ENCODE peak calls at places on chromosomes 4 and X, in eight cellular contexts. D, G, I, A, X, V, L and E are unnamed samples.

GRCh38 chr4:10495651-10496050 is 38.4 kb upstream of the ZNF518B start:
- DNase-seq in D (no peak), G (no peak), I (no peak), A (no peak), X (no peak), V (no peak), L (no peak), E (no peak)

GRCh38 chr4:31998807-31999206 is 1278.6 kb downstream of the PCDH7 start:
- DNase-seq in D (peak), G (no peak), I (no peak), A (no peak), X (no peak), V (no peak), L (no peak), E (no peak)

GRCh38 chr4:32884198-32884597 is 2164.0 kb downstream of the PCDH7 start:
- DNase-seq in D (no peak), G (no peak), I (no peak), A (peak), X (no peak), V (no peak), L (peak), E (peak)

GRCh38 chr4:8376361-8377102 is 64.0 kb downstream of the ACOX3 start:
- DNase-seq in D (no peak), G (no peak), I (peak), A (no peak), X (peak), V (no peak), L (no peak), E (no peak)

GRCh38 chrX:50333308-50333707 is 128.7 kb downstream of the CCNB3 start:
- DNase-seq in D (no peak), G (no peak), I (no peak), A (no peak), X (no peak), V (no peak), L (no peak), E (no peak)

GRCh38 chrX:74493806-74494205 is 72.5 kb downstream of the SLC16A2 start:
- DNase-seq in D (no peak), G (no peak), I (no peak), A (no peak), X (no peak), V (no peak), L (no peak), E (no peak)

GRCh38 chr4:25106363-25107151 is 53.7 kb downstream of the SEPSECS start:
- DNase-seq in D (no peak), G (no peak), I (no peak), A (no peak), X (no peak), V (no peak), L (no peak), E (no peak)

GRCh38 chr4:75831856-75832405 is 70.3 kb downstream of the PPEF2 start:
- DNase-seq in D (peak), G (no peak), I (no peak), A (no peak), X (no peak), V (peak), L (no peak), E (no peak)

GRCh38 chr4:167219090-167219489 is 15.2 kb downstream of the SPOCK3 start:
- DNase-seq in D (no peak), G (no peak), I (no peak), A (no peak), X (no peak), V (no peak), L (no peak), E (no peak)

GRCh38 chrX:24846551-24847170 is 152.9 kb downstream of the POLA1 start:
- DNase-seq in D (no peak), G (no peak), I (no peak), A (peak), X (no peak), V (no peak), L (peak), E (peak)

GRCh38 chr4:4524364-4524763 is 17.5 kb downstream of the STX18 start:
- DNase-seq in D (peak), G (no peak), I (no peak), A (peak), X (no peak), V (no peak), L (no peak), E (no peak)

GRCh38 chrX:11533211-11533651 is 132.5 kb downstream of the ARHGAP6 start:
- DNase-seq in D (peak), G (peak), I (no peak), A (peak), X (peak), V (peak), L (peak), E (peak)

GRCh38 chr4:26120098-26120795 is 200.6 kb upstream of the RBPJ start:
- DNase-seq in D (no peak), G (no peak), I (no peak), A (peak), X (no peak), V (no peak), L (peak), E (peak)

GRCh38 chrX:74540635-74541249 is 73.7 kb downstream of the RLIM start:
- DNase-seq in D (no peak), G (no peak), I (no peak), A (no peak), X (no peak), V (no peak), L (no peak), E (no peak)

GRCh38 chrX:19810809-19811208 is 76.6 kb downstream of the SH3KBP1 start:
- DNase-seq in D (peak), G (no peak), I (no peak), A (peak), X (no peak), V (no peak), L (peak), E (peak)
- H3K4me3 ChIP-seq in D (no peak), G (no peak), I (no peak), A (no peak), X (no peak), V (no peak), L (no peak), E (no peak)

DNA sequence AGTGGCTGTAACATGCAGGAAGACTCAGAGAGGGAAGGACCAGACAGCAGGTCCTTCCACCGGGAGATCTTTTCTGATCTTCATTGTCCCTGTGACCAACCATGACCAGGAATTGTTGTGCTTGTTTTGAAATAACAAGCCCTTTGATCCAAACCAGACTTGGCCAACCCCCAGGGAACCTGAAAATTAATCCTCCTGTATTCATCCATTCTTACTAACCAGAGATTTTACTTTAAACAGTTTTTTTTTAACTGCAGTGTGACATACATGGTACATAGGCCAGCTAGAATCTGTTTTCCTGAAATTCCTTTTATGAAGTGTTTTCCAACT is 4.0 kb downstream of the WFS1 start:
- DNase-seq in D (no peak), G (no peak), I (no peak), A (no peak), X (no peak), V (no peak), L (no peak), E (no peak)
- H3K4me3 ChIP-seq in D (no peak), G (no peak), I (no peak), A (no peak), X (peak), V (no peak), L (no peak), E (no peak)

GRCh38 chr4:77815651-77816050 is 3.5 kb downstream of the CNOT6L start:
- DNase-seq in D (no peak), G (no peak), I (no peak), A (no peak), X (no peak), V (no peak), L (no peak), E (no peak)
- H3K4me3 ChIP-seq in D (no peak), G (no peak), I (no peak), A (no peak), X (no peak), V (no peak), L (no peak), E (no peak)

DNA sequence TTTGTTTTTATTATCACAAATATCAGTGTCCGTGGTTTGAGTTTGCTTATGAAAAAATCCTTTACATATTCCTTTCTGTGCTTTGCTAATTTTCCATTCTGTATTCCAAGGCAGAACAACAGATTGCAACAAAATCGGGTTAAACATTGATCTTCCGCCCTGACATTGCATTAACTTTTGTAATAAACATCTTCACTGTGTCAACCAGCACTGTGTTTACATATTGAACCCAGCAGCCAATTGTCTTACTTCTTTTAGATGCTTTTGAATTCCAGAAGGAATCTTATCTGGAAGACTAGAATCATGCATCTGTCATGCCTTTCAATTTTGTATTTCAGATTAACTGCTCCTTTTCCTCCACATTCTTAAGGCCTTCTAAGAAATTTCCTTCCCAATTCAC is 147.8 kb upstream of the CXXC4 start:
- DNase-seq in D (no peak), G (no peak), I (no peak), A (no peak), X (no peak), V (no peak), L (no peak), E (no peak)
- H3K4me3 ChIP-seq in D (no peak), G (no peak), I (no peak), A (no peak), X (no peak), V (no peak), L (no peak), E (no peak)

GRCh38 chr4:42361475-42361874 is 35.8 kb upstream of the SHISA3 start:
- DNase-seq in D (no peak), G (no peak), I (no peak), A (no peak), X (no peak), V (no peak), L (no peak), E (no peak)

GRCh38 chr4:42357325-42357724 is 40.0 kb upstream of the SHISA3 start:
- DNase-seq in D (no peak), G (no peak), I (no peak), A (no peak), X (no peak), V (no peak), L (no peak), E (no peak)

GRCh38 chr4:42363614-42364013 is 33.7 kb upstream of the SHISA3 start:
- DNase-seq in D (no peak), G (no peak), I (no peak), A (no peak), X (no peak), V (no peak), L (no peak), E (no peak)

GRCh38 chr4:42360158-42360557 is 37.1 kb upstream of the SHISA3 start:
- DNase-seq in D (no peak), G (no peak), I (no peak), A (peak), X (no peak), V (no peak), L (peak), E (no peak)

DNA sequence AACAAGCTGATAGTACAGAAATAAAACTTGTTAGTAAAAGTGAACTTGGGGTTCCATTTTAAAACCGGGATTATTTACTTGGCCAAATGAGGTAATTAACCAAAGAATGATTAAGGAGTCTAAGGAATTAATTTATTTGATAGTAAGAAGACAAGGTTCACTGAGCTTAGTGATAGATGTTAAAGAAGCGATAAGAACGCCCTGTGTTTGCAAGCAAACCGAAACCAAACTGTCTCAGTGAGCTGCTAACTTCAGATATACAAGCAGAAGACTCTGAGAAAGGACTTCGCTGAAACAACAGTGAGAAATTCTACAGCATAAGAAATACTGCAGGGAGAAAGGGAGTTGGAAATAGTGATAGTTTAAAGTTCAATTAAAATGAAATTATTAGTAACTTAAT is 37.6 kb upstream of the SHISA3 start:
- DNase-seq in D (no peak), G (no peak), I (no peak), A (peak), X (no peak), V (no peak), L (peak), E (peak)
- H3K4me3 ChIP-seq in D (no peak), G (no peak), I (no peak), A (peak), X (peak), V (no peak), L (peak), E (peak)

GRCh38 chrX:145820825-145821224 is 3.2 kb downstream of the SLITRK2 start:
- DNase-seq in D (no peak), G (no peak), I (no peak), A (no peak), X (no peak), V (no peak), L (no peak), E (no peak)

GRCh38 chrX:145816607-145817298 is 876 bp upstream of the SLITRK2 start:
- DNase-seq in D (no peak), G (no peak), I (no peak), A (no peak), X (no peak), V (no peak), L (no peak), E (no peak)

GRCh38 chrX:145817299-145817665 is 347 bp upstream of the SLITRK2 start:
- DNase-seq in D (no peak), G (no peak), I (no peak), A (peak), X (no peak), V (no peak), L (no peak), E (no peak)

GRCh38 chrX:145818522-145819075 is 970 bp downstream of the SLITRK2 start:
- DNase-seq in D (no peak), G (no peak), I (no peak), A (peak), X (no peak), V (no peak), L (no peak), E (no peak)

GRCh38 chrX:145817666-145818521 is at the start of gene SLITRK2:
- DNase-seq in D (no peak), G (no peak), I (peak), A (peak), X (no peak), V (no peak), L (no peak), E (no peak)
- H3K4me3 ChIP-seq in D (no peak), G (peak), I (peak), A (peak), X (no peak), V (no peak), L (no peak), E (no peak)

GRCh38 chr4:116930329-116930728 is 155.0 kb downstream of the TRAM1L1 start:
- DNase-seq in D (no peak), G (no peak), I (no peak), A (no peak), X (no peak), V (no peak), L (no peak), E (no peak)

GRCh38 chr4:116926631-116927295 is 158.6 kb downstream of the TRAM1L1 start:
- DNase-seq in D (no peak), G (peak), I (no peak), A (no peak), X (no peak), V (no peak), L (no peak), E (no peak)

GRCh38 chr4:116923389-116923788 is 162.0 kb downstream of the TRAM1L1 start:
- DNase-seq in D (no peak), G (no peak), I (no peak), A (no peak), X (no peak), V (no peak), L (no peak), E (no peak)

GRCh38 chr4:116925900-116926457 is 159.4 kb downstream of the TRAM1L1 start:
- DNase-seq in D (no peak), G (no peak), I (peak), A (no peak), X (peak), V (no peak), L (no peak), E (no peak)
- H3K4me3 ChIP-seq in D (no peak), G (peak), I (no peak), A (no peak), X (peak), V (no peak), L (no peak), E (no peak)